ENCODE peak calls at places on chromosomes 7 and 10, in six cellular contexts. L is GM18507, F is HCT116, K is NAMALWA, V is GM04503, S is GM12865. P is an unnamed sample.

GRCh38 chr10:18219096-18219495 is 78.9 kb downstream of the CACNB2 start:
- DNase-seq in K (no peak), F (no peak), V (no peak), L (no peak), S (no peak), P (no peak)

GRCh38 chr10:115278294-115278693 is 185.1 kb downstream of the ATRNL1 start:
- DNase-seq in L (no peak), V (no peak), F (no peak), S (peak), K (peak), P (no peak)

GRCh38 chr7:116499168-116500070 is at the start of gene CAV2:
- DNase-seq in S (peak), F (peak), K (no peak), V (no peak), L (no peak), P (peak)

GRCh38 chr7:103811997-103812396 is 177.5 kb downstream of the RELN start:
- DNase-seq in K (peak), S (peak), L (no peak), F (no peak), V (no peak), P (no peak)

GRCh38 chr10:132392811-132393694 is 3.9 kb upstream of the PWWP2B start:
- DNase-seq in L (no peak), K (no peak), V (no peak), F (no peak), S (no peak), P (no peak)

GRCh38 chr10:48444266-48444665 is 137.8 kb downstream of the MAPK8 start:
- DNase-seq in L (no peak), S (peak), K (peak), V (no peak), F (peak), P (no peak)

GRCh38 chr10:82497451-82497850 is 622.5 kb downstream of the NRG3 start:
- DNase-seq in L (no peak), S (no peak), V (no peak), K (no peak), F (no peak), P (no peak)

GRCh38 chr10:73529089-73529832 is 33.4 kb upstream of the PPP3CB start:
- DNase-seq in K (peak), F (peak), V (peak), L (peak), S (peak), P (peak)

GRCh38 chr10:69731184-69731583 is 70.5 kb upstream of the COL13A1 start:
- DNase-seq in F (no peak), K (no peak), L (no peak), S (no peak), V (no peak), P (no peak)

GRCh38 chr10:116720241-116721047 is 21.9 kb downstream of the HSPA12A start:
- DNase-seq in L (no peak), K (no peak), S (no peak), V (no peak), F (no peak), P (no peak)

GRCh38 chr10:125034671-125035070 is 92.7 kb downstream of the ZRANB1 start:
- DNase-seq in F (no peak), L (no peak), K (no peak), S (no peak), V (no peak), P (no peak)

GRCh38 chr10:121527690-121528089 is 70.6 kb downstream of the FGFR2 start:
- DNase-seq in V (no peak), F (no peak), L (no peak), S (no peak), K (no peak), P (no peak)

GRCh38 chr7:19362099-19362498 is 216.9 kb upstream of the FERD3L start:
- DNase-seq in F (no peak), S (no peak), K (no peak), L (no peak), V (no peak), P (no peak)

GRCh38 chr10:89235073-89235798 is 16.3 kb downstream of the LIPA start:
- DNase-seq in L (no peak), K (no peak), S (no peak), F (no peak), V (no peak), P (no peak)

GRCh38 chr10:91410638-91411367 is 659 bp downstream of the HECTD2 start:
- DNase-seq in S (peak), K (peak), L (peak), F (no peak), V (no peak), P (no peak)

GRCh38 chr7:107960306-107960705 is 42.7 kb downstream of the LAMB1 start:
- DNase-seq in V (no peak), S (no peak), L (no peak), F (no peak), K (no peak), P (no peak)

GRCh38 chr10:17239276-17239660 is 11.2 kb downstream of the VIM start:
- DNase-seq in L (no peak), S (no peak), K (no peak), V (no peak), F (no peak), P (no peak)

GRCh38 chr7:921581-922333 is 32.7 kb downstream of the ADAP1 start:
- DNase-seq in S (no peak), F (no peak), K (no peak), L (no peak), V (no peak), P (no peak)

GRCh38 chr7:105118612-105119600 is 104.9 kb downstream of the KMT2E start:
- DNase-seq in S (no peak), F (no peak), K (peak), V (no peak), L (no peak), P (no peak)

GRCh38 chr10:15791816-15792524 is 68.3 kb downstream of the MINDY3 start:
- DNase-seq in S (no peak), F (no peak), V (peak), L (no peak), K (no peak), P (no peak)

GRCh38 chr10:131875501-131875900 is 25.3 kb upstream of the PPP2R2D start:
- DNase-seq in F (no peak), S (no peak), V (no peak), L (no peak), K (no peak), P (no peak)

GRCh38 chr7:148515237-148515636 is 75.3 kb upstream of the C7orf33 start:
- DNase-seq in L (no peak), S (no peak), F (no peak), K (no peak), V (no peak), P (no peak)